ENCODE peak calls at places on chromosomes 11 and 22, in four cellular contexts. U is CD8-positive, alpha-beta T cell; F is adrenal gland; K is heart right ventricle. S is an unnamed sample.
A peak's percentile ranks its signal among the peaks of the same experiment; 100 is the strongest.

GRCh38 chr11:60918251-60918940 is 4.4 kb downstream of the TMEM109 start:
- DNase-seq in U (no peak), K (no peak), F (no peak), S (no peak)

GRCh38 chr11:6694229-6694535 is 11.0 kb upstream of the MRPL17 start:
- DNase-seq in K (no peak), F (no peak), U (no peak), S (no peak)

GRCh38 chr22:49697047-49697446 is 130.6 kb downstream of the BRD1 start:
- DNase-seq in F (no peak), K (no peak), U (no peak), S (no peak)

GRCh38 chr22:41535244-41535643 is 9.0 kb downstream of the POLR3H start:
- DNase-seq in U (no peak), F (no peak), K (no peak), S (no peak)

GRCh38 chr11:61359541-61359940 is 2.1 kb downstream of the CYB561A3 start:
- DNase-seq in F (no peak), U (no peak), K (no peak), S (no peak)

GRCh38 chr22:44131989-44132685 is 48.6 kb upstream of the PARVG start:
- DNase-seq in K (no peak), F (no peak), U (no peak), S (no peak)

GRCh38 chr22:27984723-27985122 is 65.7 kb upstream of the PITPNB start:
- DNase-seq in F (no peak), K (no peak), U (no peak), S (no peak)

GRCh38 chr22:42156121-42156520 is 25.5 kb upstream of the CYP2D6 start:
- DNase-seq in F (no peak), U (no peak), K (no peak), S (no peak)

GRCh38 chr11:112540261-112540660 is 279.6 kb upstream of the PLET1 start:
- DNase-seq in F (no peak), U (no peak), K (no peak), S (no peak)

GRCh38 chr22:42692239-42693054 is 28.2 kb downstream of the A4GALT start:
- DNase-seq in F (no peak), U (no peak), K (no peak), S (no peak)

GRCh38 chr11:9565822-9566560 is 7.5 kb upstream of the WEE1 start:
- DNase-seq in K (peak; percentile 57), F (peak; percentile 62), U (peak; percentile 23), S (peak; percentile 88)

GRCh38 chr11:58060939-58061672 is 30.4 kb downstream of the OR6Q1 start:
- DNase-seq in K (no peak), U (no peak), F (no peak), S (no peak)

GRCh38 chr11:86396403-86396802 is 21.7 kb downstream of the CCDC81 start:
- DNase-seq in U (no peak), K (no peak), F (no peak), S (no peak)

GRCh38 chr11:57345555-57346151 is 7.5 kb downstream of the P2RX3 start:
- DNase-seq in U (peak; percentile 56), K (peak; percentile 74), F (peak; percentile 84), S (no peak)

GRCh38 chr11:18192988-18193387 is 20.4 kb downstream of the MRGPRX4 start:
- DNase-seq in K (no peak), U (no peak), F (no peak), S (peak; percentile 31)

GRCh38 chr22:50121202-50121740 is 31.5 kb downstream of the MOV10L1 start:
- DNase-seq in U (no peak), F (no peak), K (no peak), S (no peak)

GRCh38 chr22:49524362-49524761 is 303.3 kb downstream of the BRD1 start:
- DNase-seq in K (no peak), U (no peak), F (no peak), S (no peak)

DNA sequence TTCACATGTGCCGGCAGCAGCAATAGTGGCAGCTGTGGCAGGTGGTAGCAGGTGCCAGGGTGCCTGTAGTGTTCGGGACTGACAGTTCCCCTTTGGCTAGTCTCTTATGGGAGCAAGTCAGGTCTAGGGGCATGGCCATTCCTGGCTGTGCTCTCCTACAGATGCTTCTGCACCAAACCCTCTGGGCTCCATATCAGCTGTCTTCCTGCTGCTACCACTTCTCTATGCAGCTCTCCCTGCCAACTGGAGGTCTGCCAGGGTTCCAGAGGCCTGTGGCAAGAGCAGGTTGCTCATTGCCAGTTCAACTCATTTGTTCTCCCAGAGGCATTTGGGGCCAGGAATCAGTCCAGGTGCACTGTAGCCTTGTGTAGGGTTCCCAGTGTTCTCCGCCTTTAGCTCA is 473.7 kb downstream of the JRKL start:
- DNase-seq in F (peak; percentile 73), K (peak; percentile 78), U (no peak), S (no peak)
- H3K9me3 ChIP-seq in F (no peaks in the 10 kb centered on the region), K (no peaks in the 10 kb centered on the region), U (no peaks in the 10 kb centered on the region), S (no peaks in the 10 kb centered on the region)

GRCh38 chr11:45662665-45663485 is 2.5 kb downstream of the CHST1 start:
- DNase-seq in F (no peak), U (no peak), K (no peak), S (no peak)
- H3K27me3 ChIP-seq in F (peaks cover 30% of the 10 kb centered on the region), U (peaks cover 30% of the 10 kb centered on the region), K (peaks cover 21% of the 10 kb centered on the region), S (peaks cover 20% of the 10 kb centered on the region)

DNA sequence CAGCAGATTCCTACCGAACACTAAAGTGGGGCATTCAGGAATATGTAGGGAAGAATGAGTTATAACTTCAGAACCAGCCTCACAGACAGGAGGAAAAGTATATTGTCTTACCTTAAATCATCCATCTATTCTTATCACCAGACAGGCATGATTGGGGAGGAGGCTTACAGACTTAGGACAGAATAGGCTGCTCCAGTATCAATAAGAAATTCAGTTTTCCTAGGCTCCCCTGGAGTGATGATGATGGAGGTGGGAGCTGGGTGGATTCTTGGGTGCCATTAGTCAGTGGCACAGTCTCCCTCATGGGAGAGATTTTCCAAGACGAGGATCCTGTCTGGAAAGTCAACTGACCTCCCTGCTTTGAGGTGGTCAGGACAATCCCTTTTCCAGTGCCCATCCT is 225.0 kb downstream of the AASDHPPT start:
- DNase-seq in U (no peak), F (no peak), K (no peak), S (no peak)
- H3K9me3 ChIP-seq in U (peaks cover 8% of the 10 kb centered on the region), F (no peaks in the 10 kb centered on the region), K (no peaks in the 10 kb centered on the region), S (peaks cover 5% of the 10 kb centered on the region)

GRCh38 chr11:64086263-64086938 is 50.7 kb downstream of the FLRT1 start:
- DNase-seq in U (no peak), F (no peak), K (peak; percentile 34), S (no peak)

GRCh38 chr11:64083681-64084080 is 48.0 kb downstream of the FLRT1 start:
- DNase-seq in U (no peak), F (no peak), K (no peak), S (no peak)

GRCh38 chr11:64084146-64084961 is 48.6 kb downstream of the FLRT1 start:
- DNase-seq in K (no peak), F (no peak), U (no peak), S (no peak)

GRCh38 chr11:64085915-64086262 is 50.2 kb downstream of the FLRT1 start:
- DNase-seq in K (no peak), F (no peak), U (no peak), S (no peak)

GRCh38 chr11:64084962-64085710 is 49.4 kb downstream of the FLRT1 start:
- DNase-seq in K (no peak), F (no peak), U (no peak), S (no peak)
- H3K27me3 ChIP-seq in K (no peaks in the 10 kb centered on the region), F (no peaks in the 10 kb centered on the region), U (no peaks in the 10 kb centered on the region), S (no peaks in the 10 kb centered on the region)

DNA sequence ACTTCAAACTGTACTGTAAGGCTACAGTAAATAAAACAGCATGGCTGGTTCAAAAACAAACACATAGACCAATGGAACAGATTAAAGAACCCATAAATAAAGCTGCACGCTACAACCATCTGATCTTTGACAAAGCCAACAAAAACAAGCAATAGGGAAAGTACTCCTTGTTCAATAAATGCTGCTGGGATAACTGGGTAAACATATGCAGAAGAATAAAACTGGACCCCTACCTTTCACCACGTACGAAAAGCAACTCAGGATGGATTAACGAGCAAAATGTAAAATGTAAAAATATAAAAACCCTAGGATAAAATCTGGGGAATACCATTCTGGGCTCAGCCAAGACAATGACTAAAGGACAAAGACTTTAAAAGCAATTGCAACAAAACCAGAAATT is 201.8 kb upstream of the PGR start:
- DNase-seq in K (no peak), F (no peak), U (no peak), S (no peak)
- H3K9me3 ChIP-seq in K (no peaks in the 10 kb centered on the region), F (no peaks in the 10 kb centered on the region), U (no peaks in the 10 kb centered on the region), S (no peaks in the 10 kb centered on the region)

S was measured in iPS DF 6.9.